ENCODE peak calls at places on chromosomes 2 and 18, in six cellular contexts. X, Q, M, O, L and U are unnamed samples.

GRCh38 chr2:178756843-178757242 is 50.4 kb downstream of the TTN start:
- DNase-seq in M (no peak), O (no peak), L (peak; percentile 8), Q (peak; percentile 37), X (no peak), U (no peak)

GRCh38 chr18:12863687-12864086 is 20.4 kb downstream of the PTPN2 start:
- DNase-seq in Q (no peak), L (no peak), O (no peak), X (no peak), M (no peak), U (no peak)

GRCh38 chr2:132824716-132825115 is 154.7 kb upstream of the LYPD1 start:
- DNase-seq in O (no peak), L (peak; percentile 33), Q (no peak), X (no peak), M (no peak), U (no peak)

GRCh38 chr2:218645126-218645525 is 14.3 kb downstream of the ZNF142 start:
- DNase-seq in Q (no peak), M (no peak), L (no peak), O (no peak), X (no peak), U (no peak)

GRCh38 chr2:98729652-98730051 is 1.3 kb downstream of the MGAT4A start:
- DNase-seq in Q (no peak), M (no peak), X (no peak), L (no peak), O (no peak), U (no peak)

GRCh38 chr18:45738660-45739059 is 14.7 kb downstream of the SLC14A1 start:
- DNase-seq in L (no peak), O (no peak), X (no peak), M (no peak), Q (no peak), U (no peak)

GRCh38 chr18:12659904-12660605 is 2.1 kb upstream of the SPIRE1 start:
- DNase-seq in L (no peak), O (peak; percentile 45), Q (no peak), X (peak; percentile 65), M (peak; percentile 39), U (no peak)

GRCh38 chr2:239959059-239959971 is 65.8 kb downstream of the NDUFA10 start:
- DNase-seq in Q (no peak), O (no peak), L (no peak), M (no peak), X (peak; percentile 38), U (peak; percentile 68)

GRCh38 chr2:33230133-33230618 is 246.3 kb upstream of the RASGRP3 start:
- DNase-seq in M (no peak), L (no peak), X (no peak), Q (no peak), O (no peak), U (no peak)

GRCh38 chr2:100283724-100284501 is 38.4 kb downstream of the LONRF2 start:
- DNase-seq in O (no peak), L (no peak), X (no peak), Q (no peak), M (no peak), U (no peak)

GRCh38 chr18:46148810-46149209 is 44.6 kb downstream of the HAUS1 start:
- DNase-seq in M (peak; percentile 46), Q (no peak), O (peak; percentile 47), L (no peak), X (no peak), U (no peak)

GRCh38 chr18:12121175-12122095 is 27.8 kb downstream of the ANKRD62 start:
- DNase-seq in Q (no peak), M (peak; percentile 9), L (no peak), O (no peak), X (no peak), U (no peak)

GRCh38 chr2:102094917-102095316 is 47.6 kb upstream of the IL1R1 start:
- DNase-seq in M (no peak), X (no peak), O (peak; percentile 19), Q (peak; percentile 84), L (peak; percentile 88), U (no peak)

GRCh38 chr18:48640566-48641270 is 101.9 kb downstream of the CTIF start:
- DNase-seq in L (no peak), X (no peak), M (no peak), Q (no peak), O (no peak), U (no peak)

GRCh38 chr18:76457475-76457874 is 37.6 kb downstream of the ZNF516 start:
- DNase-seq in X (no peak), Q (no peak), M (no peak), L (no peak), O (no peak), U (peak; percentile 41)

GRCh38 chr2:175605599-175605988 is 396.5 kb downstream of the LNPK start:
- DNase-seq in M (no peak), Q (no peak), O (no peak), L (no peak), X (no peak), U (no peak)

GRCh38 chr2:159573846-159574245 is 42.5 kb downstream of the BAZ2B start:
- DNase-seq in Q (no peak), L (no peak), M (no peak), O (no peak), X (no peak), U (no peak)

GRCh38 chr2:160499865-160500264 is 6.3 kb upstream of the RBMS1 start:
- DNase-seq in M (no peak), Q (no peak), O (no peak), L (no peak), X (no peak), U (no peak)

GRCh38 chr2:70143314-70144150 is 47.3 kb downstream of the C2orf42 start:
- DNase-seq in M (no peak), O (no peak), Q (no peak), L (no peak), X (peak; percentile 82), U (peak; percentile 82)

GRCh38 chr2:206086683-206087350 is 843 bp upstream of the INO80D start:
- DNase-seq in L (no peak), Q (no peak), O (no peak), X (no peak), M (no peak), U (no peak)

GRCh38 chr2:62570861-62571698 is 65.1 kb upstream of the TMEM17 start:
- DNase-seq in O (no peak), L (no peak), M (no peak), Q (no peak), X (no peak), U (peak; percentile 67)

GRCh38 chr18:77073336-77074093 is 59.1 kb downstream of the MBP start:
- DNase-seq in M (no peak), O (no peak), X (no peak), L (no peak), Q (no peak), U (no peak)

GRCh38 chr18:79385749-79386341 is 9.9 kb upstream of the NFATC1 start:
- DNase-seq in Q (no peak), M (no peak), X (no peak), O (no peak), L (no peak), U (peak; percentile 59)

GRCh38 chr18:7876354-7876753 is 309.2 kb downstream of the PTPRM start:
- DNase-seq in Q (no peak), O (no peak), X (no peak), L (no peak), M (no peak), U (no peak)

GRCh38 chr2:86283461-86284030 is 53.9 kb downstream of the REEP1 start:
- DNase-seq in O (no peak), X (no peak), Q (no peak), M (no peak), L (no peak), U (no peak)

GRCh38 chr18:11156977-11157376 is 7.6 kb upstream of the PIEZO2 start:
- DNase-seq in X (no peak), Q (no peak), M (no peak), L (no peak), O (no peak), U (no peak)

GRCh38 chr18:79685281-79685680 is 5.7 kb downstream of the CTDP1 start:
- DNase-seq in X (no peak), Q (no peak), M (no peak), L (no peak), O (no peak), U (no peak)

GRCh38 chr2:103448416-103448815 is 686.6 kb downstream of the TMEM182 start:
- DNase-seq in Q (no peak), O (no peak), M (no peak), X (no peak), L (no peak), U (no peak)

GRCh38 chr18:52070295-52070756 is 269.7 kb upstream of the DCC start:
- DNase-seq in O (no peak), M (no peak), Q (no peak), L (no peak), X (no peak), U (no peak)